ENCODE peak calls at places on chromosome 7, in nine cellular contexts. P is activated B cell treated with CpG ODN at 0.5 μM for 24 hours, M is left kidney, S is SHP77 treated with DMSO at 0.1 percent for 48 hours, W is NCI-H1694, I is MCF 10A, H is right cardiac atrium, L is M059J, Z is posterior vena cava. A is an unnamed sample.

GRCh38 chr7:17084166-17084475 is 202.3 kb upstream of the AGR3 start:
- DNase-seq in P (no peak), M (no peak), S (no peak), W (no peak), I (no peak), H (no peak), L (no peak), Z (no peak), A (no peak)

GRCh38 chr7:99127636-99128035 is 16.3 kb downstream of the SMURF1 start:
- DNase-seq in P (no peak), M (no peak), S (no peak), W (no peak), I (no peak), H (no peak), L (no peak), Z (no peak), A (no peak)

GRCh38 chr7:2037301-2037804 is 195.4 kb downstream of the MAD1L1 start:
- DNase-seq in P (no peak), M (no peak), S (no peak), W (no peak), I (no peak), H (peak; percentile 30), L (no peak), Z (peak; percentile 65), A (no peak)

GRCh38 chr7:47666164-47666862 is 84.4 kb upstream of the TNS3 start:
- DNase-seq in P (no peak), M (no peak), S (no peak), W (no peak), I (no peak), H (no peak), L (peak; percentile 45), Z (no peak), A (no peak)

GRCh38 chr7:128781126-128781525 is 5.5 kb upstream of the OPN1SW start:
- DNase-seq in P (no peak), M (no peak), S (no peak), W (no peak), I (no peak), H (no peak), L (no peak), Z (no peak), A (no peak)

GRCh38 chr7:108454674-108455523 is 1.3 kb downstream of the NRCAM start:
- DNase-seq in P (peak; percentile 38), M (peak; percentile 77), S (no peak), W (peak; percentile 84), I (no peak), H (peak; percentile 34), L (peak; percentile 37), Z (no peak), A (no peak)

GRCh38 chr7:143284591-143285453 is at the start of gene TMEM139:
- DNase-seq in P (no peak), M (peak; percentile 82), S (no peak), W (no peak), I (peak; percentile 60), H (peak; percentile 40), L (no peak), Z (no peak), A (no peak)

GRCh38 chr7:5218564-5219360 is 28.7 kb downstream of the WIPI2 start:
- DNase-seq in P (peak; percentile 52), M (no peak), S (no peak), W (no peak), I (no peak), H (peak; percentile 42), L (no peak), Z (peak; percentile 76), A (no peak)

GRCh38 chr7:98224701-98225181 is 13.5 kb downstream of the BHLHA15 start:
- DNase-seq in P (no peak), M (no peak), S (no peak), W (no peak), I (no peak), H (peak; percentile 60), L (no peak), Z (peak; percentile 48), A (no peak)

GRCh38 chr7:129311429-129311828 is 86.6 kb downstream of the AHCYL2 start:
- DNase-seq in P (no peak), M (no peak), S (no peak), W (no peak), I (no peak), H (no peak), L (no peak), Z (no peak), A (no peak)

GRCh38 chr7:157654350-157654749 is 317.5 kb downstream of the DNAJB6 start:
- DNase-seq in P (no peak), M (peak; percentile 48), S (no peak), W (no peak), I (no peak), H (no peak), L (no peak), Z (peak; percentile 64), A (no peak)

GRCh38 chr7:7051221-7051877 is 131.0 kb upstream of the C1GALT1 start:
- DNase-seq in P (no peak), M (peak; percentile 4), S (no peak), W (no peak), I (no peak), H (no peak), L (no peak), Z (no peak), A (no peak)

GRCh38 chr7:111587715-111588433 is 25.6 kb upstream of the IMMP2L start:
- DNase-seq in P (no peak), M (no peak), S (no peak), W (no peak), I (peak; percentile 30), H (no peak), L (peak; percentile 72), Z (no peak), A (no peak)

GRCh38 chr7:5528071-5528814 is 104.6 kb upstream of the TNRC18 start:
- DNase-seq in P (peak; percentile 37), M (no peak), S (no peak), W (no peak), I (peak; percentile 51), H (peak; percentile 81), L (peak; percentile 44), Z (peak; percentile 88), A (no peak)

GRCh38 chr7:30970594-30971094 is 6.9 kb downstream of the GHRHR start:
- DNase-seq in P (no peak), M (peak; percentile 77), S (no peak), W (no peak), I (no peak), H (no peak), L (no peak), Z (peak; percentile 35), A (no peak)

GRCh38 chr7:26181474-26182227 is 18.9 kb downstream of the HNRNPA2B1 start:
- DNase-seq in P (no peak), M (no peak), S (no peak), W (no peak), I (no peak), H (no peak), L (no peak), Z (no peak), A (no peak)

GRCh38 chr7:105990726-105991465 is 27.8 kb downstream of the CDHR3 start:
- DNase-seq in P (no peak), M (no peak), S (no peak), W (peak; percentile 63), I (no peak), H (peak; percentile 56), L (no peak), Z (no peak), A (no peak)

GRCh38 chr7:141676618-141677017 is 25.3 kb downstream of the DENND11 start:
- DNase-seq in P (no peak), M (no peak), S (no peak), W (no peak), I (peak; percentile 91), H (no peak), L (peak; percentile 22), Z (no peak), A (no peak)

GRCh38 chr7:74479066-74479781 is 25.5 kb downstream of the GTF2IRD1 start:
- DNase-seq in P (no peak), M (peak; percentile 93), S (no peak), W (no peak), I (peak; percentile 85), H (peak; percentile 71), L (peak; percentile 79), Z (no peak), A (no peak)

GRCh38 chr7:117127585-117128168 is 174.4 kb downstream of the ST7 start:
- DNase-seq in P (no peak), M (peak; percentile 81), S (peak; percentile 44), W (peak; percentile 79), I (peak; percentile 73), H (peak; percentile 65), L (peak; percentile 72), Z (peak; percentile 72), A (peak; percentile 3)

GRCh38 chr7:79436378-79436777 is 17.1 kb downstream of the MAGI2 start:
- DNase-seq in P (no peak), M (no peak), S (no peak), W (no peak), I (no peak), H (no peak), L (peak; percentile 78), Z (no peak), A (no peak)

GRCh38 chr7:107638594-107638993 is 22.0 kb upstream of the SLC26A4 start:
- DNase-seq in P (no peak), M (no peak), S (no peak), W (no peak), I (no peak), H (no peak), L (no peak), Z (no peak), A (no peak)

GRCh38 chr7:16728811-16729210 is 24.7 kb upstream of the TSPAN13 start:
- DNase-seq in P (no peak), M (no peak), S (no peak), W (no peak), I (no peak), H (no peak), L (peak; percentile 78), Z (no peak), A (no peak)

GRCh38 chr7:156160811-156161210 is 348.5 kb upstream of the SHH start:
- DNase-seq in P (no peak), M (peak; percentile 87), S (no peak), W (no peak), I (peak; percentile 33), H (no peak), L (no peak), Z (no peak), A (no peak)

GRCh38 chr7:150567846-150568245 is 656 bp downstream of the GIMAP4 start:
- DNase-seq in P (no peak), M (no peak), S (no peak), W (no peak), I (no peak), H (no peak), L (no peak), Z (no peak), A (no peak)

GRCh38 chr7:139526578-139527544 is 3.4 kb downstream of the CLEC2L start:
- DNase-seq in P (no peak), M (no peak), S (no peak), W (no peak), I (peak; percentile 23), H (no peak), L (peak; percentile 88), Z (no peak), A (no peak)

GRCh38 chr7:36617408-36617807 is 106.9 kb downstream of the AOAH start:
- DNase-seq in P (no peak), M (no peak), S (no peak), W (peak; percentile 64), I (no peak), H (no peak), L (no peak), Z (no peak), A (no peak)

GRCh38 chr7:43700646-43701501 is 28.4 kb downstream of the COA1 start:
- DNase-seq in P (no peak), M (no peak), S (peak; percentile 5), W (no peak), I (no peak), H (no peak), L (peak; percentile 51), Z (no peak), A (no peak)

GRCh38 chr7:80249619-80250305 is 115.1 kb downstream of the GNAI1 start:
- DNase-seq in P (no peak), M (no peak), S (no peak), W (no peak), I (no peak), H (no peak), L (peak; percentile 58), Z (no peak), A (no peak)

GRCh38 chr7:96440328-96440727 is 118.4 kb upstream of the SLC25A13 start:
- DNase-seq in P (no peak), M (no peak), S (no peak), W (no peak), I (no peak), H (no peak), L (no peak), Z (no peak), A (no peak)

GRCh38 chr7:91287685-91288084 is 23.5 kb downstream of the FZD1 start:
- DNase-seq in P (no peak), M (peak; percentile 17), S (peak; percentile 15), W (no peak), I (no peak), H (peak; percentile 36), L (no peak), Z (no peak), A (no peak)

A was measured in NK-92 treated with Interleukin-12 subunit alpha and Interleukin-12 subunit beta, amount 100 ng/mL, for 24 hours.